ENCODE peak calls at places on chromosome 22, in eight cellular contexts. L, C, B, N, J, O, H and Y are unnamed samples.

GRCh38 chr22:49705631-49706352 is 121.9 kb downstream of the BRD1 start:
- DNase-seq in L (no peak), C (no peak), B (no peak), N (no peak), J (no peak), O (no peak), H (no peak), Y (no peak)

GRCh38 chr22:26159886-26160285 is 9.4 kb upstream of the SEZ6L start:
- DNase-seq in L (no peak), C (no peak), B (no peak), N (no peak), J (no peak), O (no peak), H (no peak), Y (no peak)

GRCh38 chr22:25903294-25903693 is 161.3 kb downstream of the MYO18B start:
- DNase-seq in L (no peak), C (no peak), B (no peak), N (peak; percentile 6), J (no peak), O (peak; percentile 7), H (no peak), Y (no peak)

GRCh38 chr22:22235564-22235963 is 9.0 kb upstream of the VPREB1 start:
- DNase-seq in L (no peak), C (no peak), B (peak; percentile 25), N (no peak), J (peak; percentile 23), O (no peak), H (no peak), Y (peak; percentile 1)

GRCh38 chr22:23054531-23055257 is 15.6 kb upstream of the GNAZ start:
- DNase-seq in L (no peak), C (no peak), B (peak; percentile 15), N (no peak), J (no peak), O (no peak), H (no peak), Y (no peak)

GRCh38 chr22:44816141-44816540 is 63.8 kb downstream of the ARHGAP8 start:
- DNase-seq in L (no peak), C (no peak), B (no peak), N (no peak), J (peak; percentile 8), O (no peak), H (no peak), Y (no peak)

GRCh38 chr22:28885939-28886338 is 2.6 kb downstream of the ZNRF3 start:
- DNase-seq in L (no peak), C (no peak), B (peak; percentile 68), N (no peak), J (no peak), O (no peak), H (no peak), Y (no peak)

GRCh38 chr22:30649430-30650007 is 13.9 kb downstream of the SLC35E4 start:
- DNase-seq in L (peak; percentile 66), C (peak; percentile 62), B (peak; percentile 85), N (no peak), J (peak; percentile 84), O (peak; percentile 78), H (no peak), Y (no peak)

GRCh38 chr22:22422629-22423112 is 85.9 kb downstream of the ZNF280B start:
- DNase-seq in L (peak; percentile 63), C (peak; percentile 46), B (peak; percentile 74), N (no peak), J (peak; percentile 60), O (peak; percentile 56), H (no peak), Y (peak; percentile 35)

GRCh38 chr22:50261615-50262459 is at the start of gene MAPK12:
- DNase-seq in L (no peak), C (peak; percentile 69), B (no peak), N (peak; percentile 89), J (peak; percentile 59), O (no peak), H (no peak), Y (no peak)

GRCh38 chr22:44728761-44729261 is 23.6 kb upstream of the ARHGAP8 start:
- DNase-seq in L (no peak), C (peak; percentile 51), B (no peak), N (peak; percentile 74), J (no peak), O (no peak), H (no peak), Y (no peak)

GRCh38 chr22:47787501-47788227 is 1025.2 kb downstream of the TBC1D22A start:
- DNase-seq in L (no peak), C (no peak), B (no peak), N (no peak), J (no peak), O (no peak), H (no peak), Y (no peak)

GRCh38 chr22:46614070-46614931 is 5.9 kb upstream of the GRAMD4 start:
- DNase-seq in L (no peak), C (no peak), B (no peak), N (peak; percentile 84), J (no peak), O (no peak), H (no peak), Y (no peak)

GRCh38 chr22:31278643-31279326 is 13.5 kb downstream of the PIK3IP1 start:
- DNase-seq in L (peak; percentile 55), C (no peak), B (no peak), N (no peak), J (no peak), O (no peak), H (no peak), Y (no peak)

GRCh38 chr22:25777870-25778269 is 35.9 kb downstream of the MYO18B start:
- DNase-seq in L (peak; percentile 29), C (no peak), B (peak; percentile 23), N (no peak), J (peak; percentile 67), O (peak; percentile 44), H (no peak), Y (no peak)

GRCh38 chr22:40908895-40909294 is 42.3 kb upstream of the RBX1 start:
- DNase-seq in L (no peak), C (no peak), B (no peak), N (no peak), J (no peak), O (no peak), H (no peak), Y (no peak)

DNA sequence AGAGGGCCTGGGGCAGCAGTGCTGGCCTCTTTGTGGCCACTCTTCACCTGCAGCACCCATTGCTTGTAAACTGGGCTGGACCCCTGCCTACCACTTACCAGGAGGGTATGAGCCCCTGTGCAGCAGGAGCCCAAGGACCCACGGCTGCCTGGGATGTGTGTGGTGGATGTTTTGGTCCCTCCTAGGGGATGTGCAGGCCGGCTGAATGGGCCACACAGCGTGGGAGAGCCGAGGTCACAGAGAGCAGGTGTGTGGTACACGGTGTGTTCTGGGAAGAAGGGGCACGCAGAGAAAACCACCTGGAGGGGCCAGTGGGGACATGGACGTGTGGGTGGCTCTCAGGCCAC is 19.3 kb upstream of the GNB1L start:
- DNase-seq in L (no peak), C (no peak), B (peak; percentile 18), N (no peak), J (no peak), O (no peak), H (no peak), Y (no peak)
- H3K27ac ChIP-seq in L (no peak overlapping the region), C (no peak overlapping the region), B (no peak overlapping the region), N (peak overlapping the region; percentile 42), J (no peak overlapping the region), O (no peak overlapping the region), H (no peak overlapping the region), Y (no peak overlapping the region)

DNA sequence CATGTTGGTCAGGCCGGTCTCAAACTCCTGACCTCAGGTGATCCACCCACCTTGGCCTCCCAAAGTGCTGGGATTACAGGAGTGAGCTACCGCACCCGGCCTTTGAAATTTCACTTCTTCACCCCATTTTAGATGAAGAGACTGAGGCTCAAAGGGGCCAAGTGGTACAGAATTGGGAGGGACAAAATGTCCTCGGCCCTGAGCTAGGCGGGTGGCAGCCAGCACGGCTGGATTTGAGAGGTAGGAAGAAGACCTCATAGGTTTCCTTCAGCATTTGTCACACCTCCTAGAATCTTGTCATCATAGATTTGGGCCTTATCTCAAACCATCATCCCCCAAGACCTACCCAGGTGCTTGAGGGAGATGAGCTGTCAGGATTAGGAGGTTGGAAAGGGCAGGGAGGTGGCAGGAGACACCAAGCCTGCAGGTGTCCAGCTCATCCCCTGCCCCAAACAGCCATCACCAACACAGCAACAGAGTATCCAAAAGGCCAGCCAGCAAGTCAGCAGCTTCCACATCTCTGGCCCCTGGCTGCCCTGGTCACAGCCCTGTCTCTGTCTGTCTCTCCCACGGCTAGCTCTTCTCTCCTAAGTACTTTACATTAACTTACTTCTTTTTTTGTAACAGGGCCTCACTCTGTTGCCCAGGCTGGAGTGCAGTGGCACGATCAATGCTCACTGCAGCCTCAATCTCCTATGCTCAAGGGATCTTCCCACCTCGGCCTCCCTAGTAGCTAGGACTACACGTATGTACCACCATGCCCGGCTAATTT is 11.2 kb upstream of the TMPRSS6 start:
- DNase-seq in L (no peak), C (no peak), B (no peak), N (no peak), J (no peak), O (no peak), H (no peak), Y (no peak)
- H3K27ac ChIP-seq in L (no peak overlapping the region), C (no peak overlapping the region), B (no peak overlapping the region), N (no peak overlapping the region), J (no peak overlapping the region), O (no peak overlapping the region), H (no peak overlapping the region), Y (no peak overlapping the region)

DNA sequence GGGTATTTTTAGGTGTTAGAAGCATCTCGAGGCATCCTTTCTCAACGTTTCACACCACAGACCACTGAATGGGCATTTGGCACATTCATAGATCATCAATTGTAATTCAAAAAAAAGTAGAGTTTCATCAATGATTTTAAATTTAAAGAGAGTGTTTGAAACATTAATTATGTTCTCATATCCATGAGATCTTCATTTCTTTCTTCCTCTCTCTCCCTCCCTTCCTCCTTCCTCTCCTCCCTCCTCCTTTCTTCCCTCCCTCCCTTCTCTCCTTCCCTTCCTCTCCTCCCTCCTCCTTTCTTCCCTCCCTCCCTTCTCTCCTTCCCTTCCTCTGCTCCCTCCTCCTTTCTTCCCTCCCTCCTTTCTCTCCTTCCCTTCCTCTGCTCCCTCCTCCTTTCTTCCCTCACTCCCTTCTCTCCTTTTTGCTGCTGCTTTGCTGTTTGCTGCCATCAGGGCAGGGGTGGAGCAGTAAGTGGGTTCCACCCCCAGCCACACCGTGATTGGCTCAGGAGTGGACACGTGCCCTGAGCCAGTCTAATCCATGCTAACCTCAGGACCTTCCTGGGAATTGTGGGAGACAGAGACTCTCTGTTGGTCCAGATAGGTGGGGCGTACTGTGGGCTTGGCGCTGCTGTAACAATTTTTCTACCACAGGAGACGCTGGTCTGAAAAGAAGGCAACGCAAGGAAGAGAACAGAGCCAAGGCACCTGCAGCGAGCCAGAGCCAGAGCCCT is 33.8 kb upstream of the APOBEC3A start:
- DNase-seq in L (peak; percentile 93), C (peak; percentile 73), B (peak; percentile 83), N (no peak), J (peak; percentile 65), O (peak; percentile 91), H (peak; percentile 22), Y (peak; percentile 81)
- H3K27ac ChIP-seq in L (peak overlapping the region; percentile 93), C (peak overlapping the region; percentile 78), B (peak overlapping the region; percentile 94), N (peak overlapping the region; percentile 35), J (peak overlapping the region; percentile 18), O (peak overlapping the region; percentile 86), H (peak overlapping the region; percentile 77), Y (peak overlapping the region; percentile 54)

GRCh38 chr22:43154887-43155536 is 3.7 kb downstream of the TSPO start:
- DNase-seq in L (peak; percentile 50), C (peak; percentile 59), B (no peak), N (peak; percentile 79), J (peak; percentile 60), O (no peak), H (no peak), Y (no peak)
- H3K27ac ChIP-seq in L (no peak overlapping the region), C (no peak overlapping the region), B (no peak overlapping the region), N (peak overlapping the region; percentile 7), J (no peak overlapping the region), O (no peak overlapping the region), H (no peak overlapping the region), Y (no peak overlapping the region)

GRCh38 chr22:34587357-34588356 is 478.3 kb upstream of the ISX start:
- DNase-seq in L (no peak), C (no peak), B (no peak), N (no peak), J (no peak), O (no peak), H (no peak), Y (no peak)
- H3K27ac ChIP-seq in L (no peak overlapping the region), C (no peak overlapping the region), B (no peak overlapping the region), N (no peak overlapping the region), J (no peak overlapping the region), O (no peak overlapping the region), H (no peak overlapping the region), Y (no peak overlapping the region)